ENCODE peak calls at places on chromosomes 5 and 9, in eight cellular contexts. One of them, this sample, is unnamed.

GRCh38 chr9:93060746-93061259 is 2.3 kb downstream of the SUSD3 start:
- DNase-seq in aorta: no peak
- DNase-seq in HepG2: no peak
- DNase-seq in Ammon's horn: no peak
- DNase-seq in SJCRH30: no peak
- DNase-seq in T-helper 17 cell: no peak
- DNase-seq in WTC11: no peak
- DNase-seq in psoas muscle: no peak
- DNase-seq in this sample: no peak

GRCh38 chr9:90906316-90907055 is 104.9 kb downstream of the SYK start:
- DNase-seq in aorta: no peak
- DNase-seq in HepG2: no peak
- DNase-seq in Ammon's horn: no peak
- DNase-seq in SJCRH30: no peak
- DNase-seq in T-helper 17 cell: no peak
- DNase-seq in WTC11: no peak
- DNase-seq in psoas muscle: no peak
- DNase-seq in this sample: no peak

GRCh38 chr5:169751490-169751889 is 114.4 kb downstream of the DOCK2 start:
- DNase-seq in aorta: no peak
- DNase-seq in HepG2: no peak
- DNase-seq in Ammon's horn: no peak
- DNase-seq in SJCRH30: no peak
- DNase-seq in T-helper 17 cell: no peak
- DNase-seq in WTC11: no peak
- DNase-seq in psoas muscle: no peak
- DNase-seq in this sample: no peak

GRCh38 chr5:169547508-169547907 is 36.1 kb upstream of the SPDL1 start:
- DNase-seq in aorta: no peak
- DNase-seq in HepG2: no peak
- DNase-seq in Ammon's horn: peak; percentile 2
- DNase-seq in SJCRH30: no peak
- DNase-seq in T-helper 17 cell: no peak
- DNase-seq in WTC11: no peak
- DNase-seq in psoas muscle: no peak
- DNase-seq in this sample: no peak

GRCh38 chr5:135476615-135477493 is 24.7 kb upstream of the TIFAB start:
- DNase-seq in aorta: peak; percentile 32
- DNase-seq in HepG2: no peak
- DNase-seq in Ammon's horn: no peak
- DNase-seq in SJCRH30: no peak
- DNase-seq in T-helper 17 cell: no peak
- DNase-seq in WTC11: no peak
- DNase-seq in psoas muscle: no peak
- DNase-seq in this sample: no peak

GRCh38 chr5:96957125-96958041 is 21.5 kb downstream of the LNPEP start:
- DNase-seq in aorta: no peak
- DNase-seq in HepG2: no peak
- DNase-seq in Ammon's horn: no peak
- DNase-seq in SJCRH30: no peak
- DNase-seq in T-helper 17 cell: no peak
- DNase-seq in WTC11: no peak
- DNase-seq in psoas muscle: no peak
- DNase-seq in this sample: no peak

GRCh38 chr5:110402562-110402961 is 323.9 kb downstream of the TMEM232 start:
- DNase-seq in aorta: no peak
- DNase-seq in HepG2: peak; percentile 56
- DNase-seq in Ammon's horn: no peak
- DNase-seq in SJCRH30: no peak
- DNase-seq in T-helper 17 cell: no peak
- DNase-seq in WTC11: no peak
- DNase-seq in psoas muscle: no peak
- DNase-seq in this sample: no peak

GRCh38 chr9:71733176-71733575 is 35.1 kb downstream of the CEMIP2 start:
- DNase-seq in aorta: no peak
- DNase-seq in HepG2: no peak
- DNase-seq in Ammon's horn: no peak
- DNase-seq in SJCRH30: no peak
- DNase-seq in T-helper 17 cell: no peak
- DNase-seq in WTC11: no peak
- DNase-seq in psoas muscle: no peak
- DNase-seq in this sample: no peak

GRCh38 chr5:1329111-1329579 is 15.8 kb downstream of the CLPTM1L start:
- DNase-seq in aorta: peak; percentile 69
- DNase-seq in HepG2: no peak
- DNase-seq in Ammon's horn: no peak
- DNase-seq in SJCRH30: no peak
- DNase-seq in T-helper 17 cell: no peak
- DNase-seq in WTC11: no peak
- DNase-seq in psoas muscle: no peak
- DNase-seq in this sample: no peak

GRCh38 chr9:77769246-77769645 is 121.1 kb upstream of the GNA14 start:
- DNase-seq in aorta: no peak
- DNase-seq in HepG2: no peak
- DNase-seq in Ammon's horn: no peak
- DNase-seq in SJCRH30: no peak
- DNase-seq in T-helper 17 cell: no peak
- DNase-seq in WTC11: no peak
- DNase-seq in psoas muscle: no peak
- DNase-seq in this sample: no peak

GRCh38 chr5:10678236-10678635 is 82.8 kb downstream of the DAP start:
- DNase-seq in aorta: no peak
- DNase-seq in HepG2: no peak
- DNase-seq in Ammon's horn: no peak
- DNase-seq in SJCRH30: no peak
- DNase-seq in T-helper 17 cell: no peak
- DNase-seq in WTC11: no peak
- DNase-seq in psoas muscle: no peak
- DNase-seq in this sample: no peak

GRCh38 chr5:59972043-59972442 is 78.5 kb upstream of the PDE4D start:
- DNase-seq in aorta: no peak
- DNase-seq in HepG2: no peak
- DNase-seq in Ammon's horn: no peak
- DNase-seq in SJCRH30: no peak
- DNase-seq in T-helper 17 cell: no peak
- DNase-seq in WTC11: no peak
- DNase-seq in psoas muscle: no peak
- DNase-seq in this sample: no peak

GRCh38 chr9:110114888-110115259 is 93.1 kb downstream of the C9orf152 start:
- DNase-seq in aorta: no peak
- DNase-seq in HepG2: no peak
- DNase-seq in Ammon's horn: no peak
- DNase-seq in SJCRH30: no peak
- DNase-seq in T-helper 17 cell: no peak
- DNase-seq in WTC11: no peak
- DNase-seq in psoas muscle: no peak
- DNase-seq in this sample: no peak

GRCh38 chr9:1071730-1072129 is 21.6 kb downstream of the DMRT2 start:
- DNase-seq in aorta: no peak
- DNase-seq in HepG2: no peak
- DNase-seq in Ammon's horn: no peak
- DNase-seq in SJCRH30: no peak
- DNase-seq in T-helper 17 cell: no peak
- DNase-seq in WTC11: no peak
- DNase-seq in psoas muscle: no peak
- DNase-seq in this sample: no peak

GRCh38 chr5:111645303-111645838 is 111.6 kb downstream of the NREP start:
- DNase-seq in aorta: no peak
- DNase-seq in HepG2: no peak
- DNase-seq in Ammon's horn: no peak
- DNase-seq in SJCRH30: no peak
- DNase-seq in T-helper 17 cell: no peak
- DNase-seq in WTC11: no peak
- DNase-seq in psoas muscle: no peak
- DNase-seq in this sample: no peak

GRCh38 chr5:172583931-172584511 is 57.0 kb upstream of the NEURL1B start:
- DNase-seq in aorta: peak; percentile 71
- DNase-seq in HepG2: no peak
- DNase-seq in Ammon's horn: no peak
- DNase-seq in SJCRH30: no peak
- DNase-seq in T-helper 17 cell: no peak
- DNase-seq in WTC11: no peak
- DNase-seq in psoas muscle: peak; percentile 85
- DNase-seq in this sample: no peak

GRCh38 chr5:168659286-168659847 is 80.2 kb upstream of the PANK3 start:
- DNase-seq in aorta: no peak
- DNase-seq in HepG2: no peak
- DNase-seq in Ammon's horn: no peak
- DNase-seq in SJCRH30: no peak
- DNase-seq in T-helper 17 cell: no peak
- DNase-seq in WTC11: no peak
- DNase-seq in psoas muscle: no peak
- DNase-seq in this sample: no peak

GRCh38 chr5:173792781-173793547 is 95.2 kb upstream of the CPEB4 start:
- DNase-seq in aorta: no peak
- DNase-seq in HepG2: peak; percentile 19
- DNase-seq in Ammon's horn: no peak
- DNase-seq in SJCRH30: no peak
- DNase-seq in T-helper 17 cell: no peak
- DNase-seq in WTC11: no peak
- DNase-seq in psoas muscle: no peak
- DNase-seq in this sample: no peak

GRCh38 chr9:133048595-133048994 is 13.2 kb upstream of the CEL start:
- DNase-seq in aorta: no peak
- DNase-seq in HepG2: no peak
- DNase-seq in Ammon's horn: peak; percentile 58
- DNase-seq in SJCRH30: peak; percentile 63
- DNase-seq in T-helper 17 cell: no peak
- DNase-seq in WTC11: peak; percentile 43
- DNase-seq in psoas muscle: no peak
- DNase-seq in this sample: no peak

GRCh38 chr5:54087436-54087835 is 222.9 kb downstream of the ARL15 start:
- DNase-seq in aorta: no peak
- DNase-seq in HepG2: no peak
- DNase-seq in Ammon's horn: no peak
- DNase-seq in SJCRH30: no peak
- DNase-seq in T-helper 17 cell: no peak
- DNase-seq in WTC11: no peak
- DNase-seq in psoas muscle: no peak
- DNase-seq in this sample: no peak

GRCh38 chr9:107049046-107049824 is 186.3 kb downstream of the ZNF462 start:
- DNase-seq in aorta: no peak
- DNase-seq in HepG2: no peak
- DNase-seq in Ammon's horn: peak; percentile 42
- DNase-seq in SJCRH30: no peak
- DNase-seq in T-helper 17 cell: no peak
- DNase-seq in WTC11: no peak
- DNase-seq in psoas muscle: no peak
- DNase-seq in this sample: no peak

GRCh38 chr9:16519001-16519400 is 351.5 kb downstream of the BNC2 start:
- DNase-seq in aorta: no peak
- DNase-seq in HepG2: no peak
- DNase-seq in Ammon's horn: no peak
- DNase-seq in SJCRH30: no peak
- DNase-seq in T-helper 17 cell: no peak
- DNase-seq in WTC11: peak; percentile 36
- DNase-seq in psoas muscle: no peak
- DNase-seq in this sample: no peak

GRCh38 chr9:87372401-87372851 is 125.2 kb upstream of the DAPK1 start:
- DNase-seq in aorta: no peak
- DNase-seq in HepG2: peak; percentile 19
- DNase-seq in Ammon's horn: no peak
- DNase-seq in SJCRH30: no peak
- DNase-seq in T-helper 17 cell: no peak
- DNase-seq in WTC11: no peak
- DNase-seq in psoas muscle: no peak
- DNase-seq in this sample: no peak

GRCh38 chr9:98168952-98169488 is 23.4 kb downstream of the CORO2A start:
- DNase-seq in aorta: no peak
- DNase-seq in HepG2: peak; percentile 85
- DNase-seq in Ammon's horn: no peak
- DNase-seq in SJCRH30: peak; percentile 82
- DNase-seq in T-helper 17 cell: no peak
- DNase-seq in WTC11: peak; percentile 76
- DNase-seq in psoas muscle: no peak
- DNase-seq in this sample: no peak

GRCh38 chr5:107104040-107104773 is 566.5 kb downstream of the EFNA5 start:
- DNase-seq in aorta: no peak
- DNase-seq in HepG2: no peak
- DNase-seq in Ammon's horn: no peak
- DNase-seq in SJCRH30: no peak
- DNase-seq in T-helper 17 cell: no peak
- DNase-seq in WTC11: peak; percentile 16
- DNase-seq in psoas muscle: peak; percentile 52
- DNase-seq in this sample: no peak

This sample was measured in NCI-H2081 treated with DMSO at 0.1 percent for 48 hours.